ENCODE peak calls at places on chromosome 17, in eight cellular contexts. C is NCI-H526 treated with DMSO at 0.1 percent for 48 hours; G is amniotic epithelial cell; Y is effector CD4-positive, alpha-beta T cell; F is midbrain; O is fibroblast of mammary gland; E is germinal center; U is stimulated activated CD4-positive, alpha-beta T cell treated with anti-CD3 and anti-CD28 coated beads, Interleukin-1b, Interleukin-23, amount 100 ng/mL, for 4 hours. H is an unnamed sample.

GRCh38 chr17:61490540-61490975 is 38.3 kb downstream of the TBX4 start:
- DNase-seq in C (no peak), G (peak; percentile 96), Y (no peak), F (no peak), O (peak; percentile 62), E (no peak), U (no peak), H (no peak)

GRCh38 chr17:76189247-76189646 is 48.2 kb upstream of the FOXJ1 start:
- DNase-seq in C (no peak), G (peak; percentile 32), Y (no peak), F (no peak), O (no peak), E (no peak), U (no peak), H (no peak)

GRCh38 chr17:69060835-69061234 is at the start of gene ABCA9:
- DNase-seq in C (no peak), G (no peak), Y (no peak), F (no peak), O (peak; percentile 95), E (no peak), U (no peak), H (no peak)

GRCh38 chr17:67157732-67158639 is 87.0 kb downstream of the HELZ start:
- DNase-seq in C (peak; percentile 21), G (peak; percentile 57), Y (no peak), F (peak; percentile 49), O (peak; percentile 69), E (no peak), U (no peak), H (no peak)

GRCh38 chr17:28392491-28392890 is 13.5 kb downstream of the SLC46A1 start:
- DNase-seq in C (no peak), G (no peak), Y (no peak), F (no peak), O (peak; percentile 53), E (no peak), U (no peak), H (no peak)

GRCh38 chr17:28252436-28252835 is 66.6 kb upstream of the TMEM97 start:
- DNase-seq in C (no peak), G (peak; percentile 60), Y (no peak), F (no peak), O (peak; percentile 86), E (no peak), U (no peak), H (no peak)

GRCh38 chr17:4626734-4627256 is 14.7 kb downstream of the ALOX15 start:
- DNase-seq in C (no peak), G (no peak), Y (no peak), F (no peak), O (no peak), E (no peak), U (no peak), H (no peak)

GRCh38 chr17:5241861-5242671 is 7.4 kb upstream of the SCIMP start:
- DNase-seq in C (no peak), G (no peak), Y (no peak), F (no peak), O (no peak), E (peak; percentile 79), U (no peak), H (no peak)

GRCh38 chr17:1882836-1883235 is 53.0 kb downstream of the RPA1 start:
- DNase-seq in C (no peak), G (peak; percentile 44), Y (no peak), F (no peak), O (peak; percentile 52), E (peak; percentile 46), U (no peak), H (peak; percentile 29)

GRCh38 chr17:59650642-59651041 is 30.9 kb downstream of the CLTC start:
- DNase-seq in C (no peak), G (no peak), Y (no peak), F (no peak), O (no peak), E (no peak), U (no peak), H (no peak)

GRCh38 chr17:57424777-57425188 is 168.5 kb downstream of the MSI2 start:
- DNase-seq in C (peak; percentile 15), G (peak; percentile 26), Y (no peak), F (no peak), O (no peak), E (no peak), U (no peak), H (no peak)

GRCh38 chr17:58789160-58789559 is 33.5 kb downstream of the PPM1E start:
- DNase-seq in C (no peak), G (peak; percentile 1), Y (no peak), F (no peak), O (no peak), E (no peak), U (no peak), H (no peak)

GRCh38 chr17:81386646-81387234 is 8.5 kb upstream of the BAHCC1 start:
- DNase-seq in C (no peak), G (no peak), Y (no peak), F (peak; percentile 52), O (no peak), E (no peak), U (no peak), H (peak; percentile 61)

GRCh38 chr17:72502940-72503341 is 382.1 kb downstream of the SOX9 start:
- DNase-seq in C (no peak), G (peak; percentile 42), Y (no peak), F (no peak), O (peak; percentile 56), E (no peak), U (no peak), H (no peak)

GRCh38 chr17:44589316-44590071 is 32.2 kb downstream of the FZD2 start:
- DNase-seq in C (no peak), G (no peak), Y (no peak), F (no peak), O (peak; percentile 63), E (no peak), U (no peak), H (no peak)

GRCh38 chr17:77323413-77324171 is 182.8 kb downstream of the SEC14L1 start:
- DNase-seq in C (no peak), G (peak; percentile 70), Y (no peak), F (no peak), O (peak; percentile 79), E (peak; percentile 55), U (no peak), H (no peak)

GRCh38 chr17:3892095-3892998 is 506 bp downstream of the CAMKK1 start:
- DNase-seq in C (peak; percentile 14), G (peak; percentile 63), Y (peak; percentile 77), F (peak; percentile 28), O (peak; percentile 80), E (peak; percentile 61), U (peak; percentile 56), H (peak; percentile 78)

GRCh38 chr17:73052923-73053322 is 39.6 kb downstream of the SLC39A11 start:
- DNase-seq in C (no peak), G (peak; percentile 21), Y (no peak), F (no peak), O (no peak), E (no peak), U (no peak), H (no peak)

GRCh38 chr17:46836500-46836899 is 14.9 kb upstream of the WNT9B start:
- DNase-seq in C (no peak), G (peak; percentile 56), Y (no peak), F (no peak), O (peak; percentile 10), E (no peak), U (no peak), H (no peak)

GRCh38 chr17:7435676-7436555 is 681 bp downstream of the TMEM102 start:
- DNase-seq in C (no peak), G (no peak), Y (peak; percentile 36), F (no peak), O (no peak), E (peak; percentile 64), U (peak; percentile 45), H (peak; percentile 53)

GRCh38 chr17:81371910-81372760 is 23.1 kb upstream of the BAHCC1 start:
- DNase-seq in C (no peak), G (peak; percentile 53), Y (no peak), F (peak; percentile 45), O (no peak), E (no peak), U (no peak), H (peak; percentile 61)

GRCh38 chr17:40548982-40549680 is 16.1 kb downstream of the CCR7 start:
- DNase-seq in C (no peak), G (peak; percentile 96), Y (no peak), F (no peak), O (peak; percentile 98), E (no peak), U (no peak), H (no peak)

GRCh38 chr17:77606146-77606864 is 352.2 kb upstream of the TNRC6C start:
- DNase-seq in C (no peak), G (no peak), Y (no peak), F (no peak), O (no peak), E (no peak), U (no peak), H (no peak)